ENCODE peak calls at places on chromosomes 5 and 9, in ten cellular contexts. P is EL; U is CD4-positive, alpha-beta T cell; K is T-helper 2 cell; T is aorta; C is NCI-H1417 treated with DMSO at 0.1 percent for 48 hours; B is activated naive CD4-positive, alpha-beta T cell treated with anti-CD3 and anti-CD28 coated beads for 36 hours; J is nephron progenitor cell; Z is activated CD8-positive, alpha-beta memory T cell treated with anti-CD3 and anti-CD28 coated beads, Interleukin-2, amount 50 U/mL, for 4 hours; V is Kasumi-1. I is an unnamed sample.

GRCh38 chr5:76479973-76480667 is 77.0 kb downstream of the IQGAP2 start:
- DNase-seq in V (peak; percentile 35), T (no peak), U (no peak), C (no peak), J (no peak), Z (no peak), B (no peak), P (no peak), K (no peak), I (no peak)

GRCh38 chr9:72363908-72364678 is 915 bp downstream of the ZFAND5 start:
- DNase-seq in U (peak; percentile 46), V (peak; percentile 25), J (peak; percentile 68), K (peak; percentile 52), T (peak; percentile 88), B (peak; percentile 73), Z (peak; percentile 72), C (no peak), P (peak; percentile 55), I (peak; percentile 86)

GRCh38 chr9:81893929-81894328 is 34.3 kb upstream of the SPATA31D4 start:
- DNase-seq in P (no peak), C (no peak), V (no peak), B (no peak), J (no peak), K (no peak), T (no peak), Z (no peak), U (no peak), I (no peak)

GRCh38 chr5:52767766-52768480 is 19.8 kb upstream of the ITGA1 start:
- DNase-seq in V (no peak), U (no peak), C (no peak), K (no peak), Z (no peak), J (no peak), B (no peak), T (no peak), P (no peak), I (no peak)

GRCh38 chr5:107993341-107993740 is 322.6 kb upstream of the EFNA5 start:
- DNase-seq in B (no peak), J (no peak), C (no peak), U (no peak), T (no peak), P (no peak), V (no peak), Z (no peak), K (no peak), I (no peak)

GRCh38 chr9:34158362-34158869 is 20.4 kb upstream of the UBAP1 start:
- DNase-seq in K (no peak), P (peak; percentile 55), C (no peak), U (no peak), B (no peak), T (no peak), Z (no peak), V (no peak), J (no peak), I (no peak)

GRCh38 chr5:92580814-92581213 is 1000.2 kb downstream of the NR2F1-AS1 start:
- DNase-seq in T (no peak), U (no peak), C (no peak), P (peak; percentile 3), K (no peak), B (no peak), J (no peak), Z (no peak), V (no peak), I (no peak)

GRCh38 chr5:37619353-37619752 is 220.5 kb downstream of the GDNF start:
- DNase-seq in K (no peak), B (no peak), P (peak; percentile 20), T (no peak), Z (no peak), V (no peak), C (no peak), J (no peak), U (no peak), I (no peak)

GRCh38 chr9:5553211-5553610 is 42.9 kb downstream of the PDCD1LG2 start:
- DNase-seq in K (no peak), V (no peak), Z (no peak), J (no peak), B (no peak), T (no peak), C (no peak), P (peak; percentile 83), U (no peak), I (no peak)